ENCODE peak calls at places on chromosomes 11 and 22, in four cellular contexts. R is SJSA1, G is IMR-90, W is A549. M is an unnamed sample.

GRCh38 chr11:119644502-119644901 is 84.5 kb downstream of the NECTIN1 start:
- DNase-seq in R (no peak), G (no peak), W (no peak), M (no peak)

GRCh38 chr22:50408311-50408710 is 65.2 kb downstream of the PPP6R2 start:
- DNase-seq in R (no peak), G (no peak), W (no peak), M (no peak)

GRCh38 chr11:104435498-104435897 is 271.6 kb upstream of the PDGFD start:
- DNase-seq in R (no peak), G (no peak), W (no peak), M (no peak)

GRCh38 chr11:28727254-28727653 is 619.1 kb downstream of the METTL15 start:
- DNase-seq in R (no peak), G (peak; percentile 18), W (no peak), M (no peak)

GRCh38 chr22:28821452-28821851 is 21.1 kb upstream of the XBP1 start:
- DNase-seq in R (no peak), G (no peak), W (no peak), M (no peak)

GRCh38 chr22:24695958-24696511 is 78.5 kb downstream of the PIWIL3 start:
- DNase-seq in R (no peak), G (peak; percentile 69), W (no peak), M (no peak)

GRCh38 chr11:17020831-17021230 is 6.6 kb upstream of the PLEKHA7 start:
- DNase-seq in R (peak; percentile 16), G (no peak), W (no peak), M (no peak)

GRCh38 chr11:72782081-72782920 is 11.5 kb downstream of the STARD10 start:
- DNase-seq in R (no peak), G (no peak), W (no peak), M (no peak)

GRCh38 chr11:58629857-58630256 is 7.4 kb downstream of the CNTF start:
- DNase-seq in R (no peak), G (peak; percentile 71), W (peak; percentile 61), M (no peak)

GRCh38 chr11:73716153-73717056 is 44.5 kb downstream of the RAB6A start:
- DNase-seq in R (no peak), G (peak; percentile 2), W (peak; percentile 18), M (no peak)

GRCh38 chr11:119567667-119568582 is 145.0 kb upstream of the THY1 start:
- DNase-seq in R (peak; percentile 62), G (peak; percentile 85), W (peak; percentile 31), M (no peak)

GRCh38 chr11:19337779-19338178 is 97.0 kb upstream of the E2F8 start:
- DNase-seq in R (no peak), G (no peak), W (no peak), M (no peak)

GRCh38 chr11:29280452-29280851 is 736.4 kb downstream of the KCNA4 start:
- DNase-seq in R (no peak), G (peak; percentile 25), W (peak; percentile 47), M (no peak)

GRCh38 chr11:14275081-14275480 is 83.9 kb downstream of the RRAS2 start:
- DNase-seq in R (no peak), G (peak; percentile 71), W (no peak), M (no peak)

GRCh38 chr11:86781546-86781945 is 18.8 kb upstream of the PRSS23 start:
- DNase-seq in R (no peak), G (no peak), W (no peak), M (no peak)

GRCh38 chr11:116086426-116086825 is 582.2 kb upstream of the CADM1 start:
- DNase-seq in R (no peak), G (no peak), W (no peak), M (no peak)

GRCh38 chr22:48475661-48476345 is 1351.9 kb downstream of the BRD1 start:
- DNase-seq in R (peak; percentile 31), G (no peak), W (no peak), M (peak; percentile 67)

GRCh38 chr11:76672431-76673163 is 2.0 kb upstream of the LRRC32 start:
- DNase-seq in R (no peak), G (no peak), W (no peak), M (peak; percentile 94)

GRCh38 chr22:19811811-19812771 is 42.6 kb downstream of the GNB1L start:
- DNase-seq in R (peak; percentile 42), G (no peak), W (no peak), M (peak; percentile 65)

GRCh38 chr22:22773979-22774738 is 113.5 kb upstream of the IGLL5 start:
- DNase-seq in R (peak; percentile 28), G (no peak), W (no peak), M (no peak)

GRCh38 chr11:75059299-75059698 is 37.4 kb downstream of the OR2AT4 start:
- DNase-seq in R (no peak), G (no peak), W (no peak), M (no peak)

GRCh38 chr11:73734996-73735395 is 25.9 kb downstream of the RAB6A start:
- DNase-seq in R (no peak), G (peak; percentile 34), W (no peak), M (no peak)

GRCh38 chr22:23783496-23784167 is 3.1 kb upstream of the SMARCB1 start:
- DNase-seq in R (no peak), G (no peak), W (no peak), M (no peak)

GRCh38 chr11:115084191-115084590 is 405.9 kb downstream of the NXPE2 start:
- DNase-seq in R (no peak), G (no peak), W (no peak), M (no peak)

GRCh38 chr22:30240541-30241417 is 5.8 kb downstream of the LIF start:
- DNase-seq in R (no peak), G (peak; percentile 65), W (no peak), M (no peak)
- H3K4me1 ChIP-seq in R (peaks cover 53% of the 10 kb centered on the region), G (peaks cover 65% of the 10 kb centered on the region), W (peaks cover 100% of the 10 kb centered on the region), M (peaks cover 22% of the 10 kb centered on the region)

DNA sequence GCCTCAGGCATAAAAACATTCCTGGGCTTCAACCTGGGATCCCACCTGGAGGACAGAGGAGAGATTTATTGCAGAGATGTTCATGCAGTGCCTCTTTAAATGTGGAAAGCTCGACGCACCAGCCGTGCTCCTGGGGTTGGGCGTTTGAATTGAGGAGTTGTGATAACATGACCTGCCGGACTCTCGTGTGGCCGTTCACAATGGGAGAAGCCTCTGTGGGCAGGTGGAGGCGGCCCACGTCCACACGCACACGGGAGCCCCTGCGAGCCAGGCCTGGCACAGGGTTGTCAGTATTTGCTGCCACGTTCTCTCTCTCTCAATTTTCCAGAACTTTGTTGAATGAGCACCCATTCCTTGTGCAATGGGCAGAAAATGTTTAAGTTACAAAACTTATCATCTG is 58.3 kb upstream of the PPARA start:
- DNase-seq in R (no peak), G (no peak), W (no peak), M (peak; percentile 28)
- H3K4me1 ChIP-seq in R (peaks cover 40% of the 10 kb centered on the region), G (peaks cover 20% of the 10 kb centered on the region), W (peaks cover 77% of the 10 kb centered on the region), M (peaks cover 39% of the 10 kb centered on the region)

DNA sequence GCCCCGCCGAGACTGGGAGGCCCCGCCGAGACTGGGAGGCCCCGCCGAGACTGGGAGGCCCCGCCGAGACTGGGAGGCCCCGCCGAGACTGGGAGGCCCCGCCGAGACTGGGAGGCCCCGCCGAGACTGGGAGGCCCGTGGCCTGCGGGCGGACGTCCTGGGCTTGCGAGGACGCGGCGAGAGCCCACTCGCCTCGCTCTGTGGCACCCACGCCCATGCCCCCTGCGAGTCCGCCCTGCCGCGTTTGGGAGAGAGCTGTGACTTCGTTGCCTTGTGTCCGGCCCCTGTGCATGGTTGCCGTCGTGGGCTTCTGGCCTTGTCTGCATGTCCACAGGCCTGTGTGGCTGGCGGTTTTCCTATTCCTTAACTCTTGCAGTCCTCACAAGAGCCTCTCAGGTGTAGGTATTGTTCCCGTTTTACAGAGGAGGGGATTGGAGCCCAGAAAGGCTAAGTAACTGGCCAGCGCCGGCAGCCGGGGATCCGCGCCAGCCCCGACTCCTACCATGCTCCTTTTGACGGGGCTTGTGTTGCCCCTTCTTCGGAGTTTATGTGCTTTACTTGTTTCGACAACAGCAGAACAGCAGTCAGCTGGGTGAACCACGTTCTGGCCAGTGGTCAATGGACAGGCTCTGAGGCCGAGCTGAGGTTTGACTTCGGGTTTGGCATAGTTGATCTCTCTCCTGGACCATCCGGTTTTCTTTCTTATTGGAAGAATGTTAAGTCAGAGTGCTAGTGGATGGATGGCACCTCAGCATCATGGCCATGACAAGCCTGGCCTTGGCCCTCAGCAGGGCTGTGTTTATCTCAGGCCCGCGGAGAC is 731 bp downstream of the PHRF1 start:
- DNase-seq in R (no peak), G (no peak), W (no peak), M (peak; percentile 90)
- H3K4me1 ChIP-seq in R (peaks cover 13% of the 10 kb centered on the region), G (peaks cover 16% of the 10 kb centered on the region), W (peaks cover 26% of the 10 kb centered on the region), M (peaks cover 73% of the 10 kb centered on the region)

GRCh38 chr22:46049726-46050450 is 72.9 kb upstream of the WNT7B start:
- DNase-seq in R (no peak), G (no peak), W (no peak), M (peak; percentile 78)
- H3K4me1 ChIP-seq in R (peaks cover 45% of the 10 kb centered on the region), G (peaks cover 23% of the 10 kb centered on the region), W (peaks cover 12% of the 10 kb centered on the region), M (peaks cover 85% of the 10 kb centered on the region)

DNA sequence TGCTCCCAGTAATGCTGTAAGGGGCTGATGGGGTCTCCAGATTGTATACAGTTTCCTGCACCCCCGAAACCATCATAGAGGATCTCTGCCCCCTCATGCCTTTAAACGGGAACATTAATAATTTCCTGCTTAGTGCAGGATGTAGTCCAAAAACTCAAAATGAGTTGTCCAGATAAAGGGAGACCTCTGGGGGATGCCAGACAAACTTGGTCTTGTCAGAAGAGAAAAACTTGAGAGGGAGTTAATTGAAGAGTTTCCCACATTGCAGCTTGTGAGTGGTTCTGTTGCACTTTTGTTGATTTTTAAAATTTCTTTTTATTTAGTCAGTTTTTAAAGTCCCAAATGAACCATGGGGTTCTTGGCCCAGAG is 132.1 kb downstream of the COMMD9 start:
- DNase-seq in R (no peak), G (no peak), W (no peak), M (no peak)
- H3K4me1 ChIP-seq in R (peaks cover 30% of the 10 kb centered on the region), G (peaks cover 5% of the 10 kb centered on the region), W (peaks cover 15% of the 10 kb centered on the region), M (no peaks in the 10 kb centered on the region)

GRCh38 chr11:63491614-63492372 is 826 bp upstream of the PLAAT5 start:
- DNase-seq in R (no peak), G (peak; percentile 46), W (no peak), M (no peak)

GRCh38 chr11:63490551-63491239 is at the start of gene PLAAT5:
- DNase-seq in R (no peak), G (no peak), W (no peak), M (peak; percentile 83)

GRCh38 chr11:63493127-63493526 is 2.2 kb upstream of the PLAAT5 start:
- DNase-seq in R (no peak), G (no peak), W (no peak), M (no peak)

GRCh38 chr11:63491240-63491587 is 247 bp upstream of the PLAAT5 start:
- DNase-seq in R (no peak), G (no peak), W (no peak), M (no peak)

GRCh38 chr11:63492441-63492840 is 1.5 kb upstream of the PLAAT5 start:
- DNase-seq in R (no peak), G (no peak), W (no peak), M (no peak)
- H3K4me1 ChIP-seq in R (peaks cover 25% of the 10 kb centered on the region), G (no peaks in the 10 kb centered on the region), W (no peaks in the 10 kb centered on the region), M (peaks cover 6% of the 10 kb centered on the region)

M was measured in spleen.